ENCODE peak calls at places on chromosomes 7 and 10, in four cellular contexts. S, V, E and B are unnamed samples.

GRCh38 chr7:88795553-88795952 is at the start of gene TEX47:
- DNase-seq in E (no peak), V (no peak), S (no peak), B (no peak)

GRCh38 chr7:88664630-88665233 is 94.8 kb upstream of the ZNF804B start:
- DNase-seq in S (no peak), V (no peak), E (no peak), B (peak; percentile 16)

GRCh38 chr10:17850526-17850925 is 41.4 kb downstream of the MRC1 start:
- DNase-seq in V (no peak), S (no peak), E (no peak), B (no peak)

GRCh38 chr7:156402255-156402654 is 238.3 kb upstream of the RNF32 start:
- DNase-seq in E (no peak), S (no peak), V (peak; percentile 84), B (no peak)

GRCh38 chr10:124025638-124026336 is 67.6 kb downstream of the CHST15 start:
- DNase-seq in S (no peak), V (peak; percentile 12), E (peak; percentile 48), B (no peak)

GRCh38 chr7:38178695-38179344 is 775 bp downstream of the STARD3NL start:
- DNase-seq in E (no peak), V (no peak), S (no peak), B (no peak)

GRCh38 chr7:54874804-54875203 is 115.8 kb upstream of the SEC61G start:
- DNase-seq in V (no peak), E (no peak), S (no peak), B (no peak)

GRCh38 chr7:156764016-156764669 is 123.6 kb downstream of the RNF32 start:
- DNase-seq in S (no peak), V (peak; percentile 78), E (peak; percentile 68), B (peak; percentile 56)

GRCh38 chr7:151779255-151779654 is 97.7 kb downstream of the PRKAG2 start:
- DNase-seq in V (no peak), E (no peak), S (no peak), B (no peak)

GRCh38 chr10:78121801-78122200 is 88.1 kb downstream of the RPS24 start:
- DNase-seq in V (no peak), S (no peak), E (no peak), B (no peak)

GRCh38 chr7:71286336-71286735 is 154.4 kb downstream of the GALNT17 start:
- DNase-seq in E (no peak), S (no peak), V (no peak), B (no peak)

GRCh38 chr7:42095791-42096190 is 141.2 kb downstream of the GLI3 start:
- DNase-seq in V (no peak), E (no peak), S (no peak), B (no peak)

GRCh38 chr10:48598936-48599829 is 5.7 kb downstream of the ARHGAP22 start:
- DNase-seq in S (no peak), V (no peak), E (no peak), B (no peak)

GRCh38 chr7:151351967-151352366 is 10.4 kb downstream of the NUB1 start:
- DNase-seq in S (no peak), V (no peak), E (no peak), B (no peak)

GRCh38 chr7:51352174-51353145 is 35.9 kb upstream of the COBL start:
- DNase-seq in E (no peak), S (no peak), V (no peak), B (no peak)

GRCh38 chr10:80279146-80279545 is 10.3 kb downstream of the MAT1A start:
- DNase-seq in E (no peak), V (peak; percentile 4), S (no peak), B (no peak)

GRCh38 chr10:71302874-71303568 is 16.0 kb upstream of the SLC29A3 start:
- DNase-seq in E (peak; percentile 65), S (no peak), V (peak; percentile 67), B (no peak)

GRCh38 chr10:49264177-49264677 is 34.7 kb upstream of the C10orf71 start:
- DNase-seq in S (no peak), V (no peak), E (no peak), B (no peak)

GRCh38 chr7:121027761-121028681 is 39.5 kb downstream of the CPED1 start:
- DNase-seq in V (no peak), S (no peak), E (peak; percentile 11), B (no peak)

GRCh38 chr7:111232249-111233084 is 141.5 kb downstream of the LRRN3 start:
- DNase-seq in S (no peak), V (no peak), E (peak; percentile 28), B (no peak)

GRCh38 chr10:11573497-11573896 is 38.0 kb downstream of the USP6NL start:
- DNase-seq in V (no peak), E (no peak), S (peak; percentile 49), B (no peak)

GRCh38 chr10:125002044-125002422 is 60.1 kb downstream of the ZRANB1 start:
- DNase-seq in V (no peak), S (no peak), E (no peak), B (no peak)

GRCh38 chr7:80916770-80917681 is 1.8 kb downstream of the SEMA3C start:
- DNase-seq in V (no peak), S (no peak), E (no peak), B (no peak)

GRCh38 chr10:73859441-73860049 is 14.8 kb downstream of the CAMK2G start:
- DNase-seq in E (no peak), V (no peak), S (peak; percentile 45), B (no peak)

GRCh38 chr10:71074176-71074755 is 138.1 kb upstream of the UNC5B start:
- DNase-seq in S (no peak), V (peak; percentile 74), E (no peak), B (peak; percentile 29)

GRCh38 chr10:101694674-101695403 is at the start of gene FBXW4:
- DNase-seq in E (peak; percentile 29), S (no peak), V (peak; percentile 66), B (peak; percentile 69)

GRCh38 chr7:101537205-101537604 is 91.9 kb downstream of the MYL10 start:
- DNase-seq in V (no peak), E (peak; percentile 78), S (no peak), B (no peak)

GRCh38 chr10:1715821-1716220 is 21.5 kb downstream of the ADARB2 start:
- DNase-seq in S (peak; percentile 33), E (no peak), V (peak; percentile 17), B (peak; percentile 60)

GRCh38 chr7:137943132-137943551 is 58.7 kb downstream of the CREB3L2 start:
- DNase-seq in S (no peak), V (peak; percentile 59), E (peak; percentile 38), B (peak; percentile 26)

GRCh38 chr7:81236560-81236959 is 317.7 kb upstream of the SEMA3C start:
- DNase-seq in V (no peak), E (no peak), S (no peak), B (no peak)

GRCh38 chr7:154440656-154441055 is 388.5 kb downstream of the DPP6 start:
- DNase-seq in S (no peak), V (no peak), E (no peak), B (no peak)

GRCh38 chr7:1665721-1666250 is 4.3 kb upstream of the ELFN1 start:
- DNase-seq in S (no peak), V (peak; percentile 70), E (no peak), B (no peak)

GRCh38 chr10:118704711-118705110 is 50.1 kb downstream of the CACUL1 start:
- DNase-seq in E (no peak), V (no peak), S (no peak), B (no peak)
- TF ChIP-seq MAX in E (no peak), V (no peak), S (no peak), B (no peak)

GRCh38 chr7:134616611-134617010 is 30.0 kb upstream of the BPGM start:
- DNase-seq in V (no peak), S (no peak), E (no peak), B (no peak)

GRCh38 chr7:134623193-134623592 is 23.5 kb upstream of the BPGM start:
- DNase-seq in E (no peak), S (no peak), V (no peak), B (no peak)

GRCh38 chr7:134622303-134622995 is 24.2 kb upstream of the BPGM start:
- DNase-seq in S (no peak), V (no peak), E (no peak), B (no peak)

GRCh38 chr7:134618756-134619530 is 27.7 kb upstream of the BPGM start:
- DNase-seq in V (no peak), S (no peak), E (no peak), B (no peak)

DNA sequence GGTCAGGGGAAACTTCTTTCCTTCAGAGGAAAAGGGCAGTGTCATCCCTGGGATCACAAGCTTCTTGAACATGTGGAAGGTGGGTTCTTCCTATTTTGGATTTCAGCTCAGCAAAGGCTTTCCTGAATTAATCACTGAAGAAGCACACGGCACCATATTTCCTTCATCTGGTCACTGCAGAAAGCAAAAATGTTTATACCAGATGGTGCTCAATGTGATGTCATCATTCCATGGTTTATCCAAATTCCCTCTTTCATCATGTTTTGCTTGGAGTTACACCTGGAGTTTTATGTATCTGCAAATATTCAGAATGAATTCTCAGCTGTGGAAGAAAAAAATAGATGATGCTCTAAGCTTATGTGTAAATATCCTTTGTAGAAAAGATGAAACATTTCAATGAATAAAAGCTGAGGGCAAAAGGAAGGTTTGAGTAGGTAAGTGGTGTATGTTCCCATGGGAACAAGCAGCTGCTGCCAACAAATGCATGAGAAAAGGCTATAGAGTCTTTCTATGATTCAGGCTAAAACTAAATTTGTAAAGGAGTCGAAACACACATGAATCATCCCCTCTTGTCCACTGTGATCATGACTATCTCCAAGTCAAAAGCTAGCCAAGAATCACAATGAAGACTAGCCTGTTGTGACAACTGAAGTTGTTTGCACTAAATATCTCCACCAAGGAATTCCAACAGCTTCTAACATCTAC is 26.9 kb upstream of the BPGM start:
- DNase-seq in V (no peak), E (no peak), S (no peak), B (no peak)
- TF ChIP-seq USF2 in V (no peak), E (no peak), S (no peak), B (no peak)

DNA sequence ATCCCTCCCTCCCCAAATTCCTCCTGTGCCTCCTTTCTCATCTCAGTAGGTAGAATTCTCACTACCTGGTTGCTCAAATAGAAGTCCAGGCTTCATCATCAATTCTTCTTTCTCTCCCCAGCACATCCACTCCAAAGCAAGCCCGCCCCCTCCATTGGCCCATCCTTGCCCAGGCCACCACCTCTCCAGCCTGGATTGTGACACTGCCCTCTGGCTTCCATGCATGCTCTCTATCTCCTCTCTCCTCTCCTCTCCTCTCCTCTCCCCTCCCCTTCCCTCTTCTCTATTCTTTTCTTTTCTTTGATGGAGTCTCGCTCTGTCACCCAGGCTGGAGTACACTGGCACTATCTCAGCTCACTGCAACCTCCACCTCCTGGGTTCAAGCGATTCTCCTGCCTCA is 144.9 kb downstream of the UBE2H start:
- DNase-seq in E (no peak), S (no peak), V (no peak), B (no peak)
- TF ChIP-seq CBFB in E (no peak), S (no peak), V (no peak), B (no peak)

DNA sequence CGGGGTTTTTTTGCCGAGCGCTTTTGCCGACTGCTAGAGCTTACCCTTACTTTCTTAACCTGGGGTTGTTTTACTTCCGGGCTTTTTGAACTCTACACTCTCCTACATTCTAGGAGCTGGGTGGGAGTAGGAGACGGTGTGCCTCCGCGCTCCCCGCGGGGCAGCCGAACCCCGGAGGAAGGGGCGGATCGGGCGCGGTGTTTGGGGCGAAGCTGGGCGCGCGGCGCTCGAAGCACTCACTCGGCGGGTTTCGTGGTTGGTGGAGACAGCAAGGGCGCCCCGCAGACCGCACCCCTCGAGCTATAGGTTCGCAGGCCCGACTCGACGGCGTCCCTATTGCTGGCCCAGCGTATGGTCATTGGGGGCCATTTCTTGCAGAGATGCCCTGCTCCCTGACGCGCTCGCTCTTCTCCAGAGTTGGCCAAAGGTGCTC is 245 bp downstream of the ZNF518A start:
- DNase-seq in V (peak; percentile 80), E (peak; percentile 79), S (no peak), B (peak; percentile 86)
- TF ChIP-seq MAX in V (no peak), E (peak; percentile 20), S (peak; percentile 35), B (no peak)